ENCODE peak calls at places on chromosomes 1 and 21, in nine cellular contexts. P is ELR, A is HT-29, X is sciatic nerve, S is ovary, Z is dermis blood vessel endothelial cell, E is mucosa of gallbladder, T is brain microvascular endothelial cell, K is HEK293T. B is an unnamed sample.

GRCh38 chr1:174998569-174999215 is 1.1 kb upstream of the CACYBP start:
- DNase-seq in S (peak), P (peak), K (peak), T (peak), A (peak), E (peak), Z (peak), X (no peak), B (peak)

GRCh38 chr1:2322065-2322571 is 69.2 kb downstream of the MORN1 start:
- DNase-seq in X (peak), S (peak), T (peak), K (no peak), A (peak), E (peak), Z (peak), P (peak), B (peak)

GRCh38 chr1:169468982-169469381 is 16.8 kb downstream of the SLC19A2 start:
- DNase-seq in E (no peak), K (no peak), P (peak), Z (no peak), X (no peak), A (no peak), T (no peak), S (no peak), B (no peak)

GRCh38 chr1:47650205-47650604 is 212.4 kb downstream of the FOXD2 start:
- DNase-seq in Z (peak), K (no peak), S (no peak), X (peak), P (peak), T (peak), A (peak), E (peak), B (peak)

GRCh38 chr1:54594463-54594862 is 28.9 kb downstream of the FAM151A start:
- DNase-seq in T (no peak), E (no peak), K (no peak), S (no peak), A (no peak), X (no peak), Z (no peak), P (no peak), B (no peak)

GRCh38 chr1:79885101-79885500 is 878.6 kb upstream of the ADGRL4 start:
- DNase-seq in E (no peak), X (no peak), A (no peak), Z (no peak), T (no peak), P (no peak), S (no peak), K (no peak), B (no peak)

GRCh38 chr1:35715568-35716002 is 3.1 kb downstream of the C1orf216 start:
- DNase-seq in P (peak), Z (peak), A (peak), E (peak), X (peak), K (peak), T (peak), S (peak), B (peak)

GRCh38 chr1:226691257-226691656 is 47.8 kb downstream of the ITPKB start:
- DNase-seq in Z (peak), E (no peak), X (no peak), S (no peak), P (no peak), A (no peak), K (no peak), T (no peak), B (peak)

GRCh38 chr1:63405021-63405420 is 37.6 kb downstream of the ALG6 start:
- DNase-seq in S (no peak), K (no peak), X (no peak), A (peak), P (no peak), Z (no peak), E (no peak), T (no peak), B (no peak)

GRCh38 chr1:219446288-219446687 is 166.6 kb downstream of the ZC3H11B start:
- DNase-seq in S (no peak), E (no peak), A (peak), K (peak), X (no peak), T (no peak), P (no peak), Z (no peak), B (no peak)

GRCh38 chr1:15994590-15995351 is 9.3 kb upstream of the SRARP start:
- DNase-seq in P (peak), S (peak), K (peak), X (peak), E (peak), T (peak), A (peak), Z (peak), B (peak)

GRCh38 chr1:218476385-218476784 is 131.2 kb downstream of the TGFB2 start:
- DNase-seq in P (peak), Z (peak), E (no peak), T (peak), K (no peak), X (no peak), S (no peak), A (no peak), B (peak)

GRCh38 chr1:38126970-38127369 is 80.4 kb upstream of the POU3F1 start:
- DNase-seq in X (no peak), T (no peak), A (no peak), P (no peak), K (no peak), S (no peak), Z (no peak), E (no peak), B (no peak)

GRCh38 chr1:245046764-245047163 is 108.0 kb upstream of the KIF26B start:
- DNase-seq in P (no peak), X (no peak), A (no peak), Z (no peak), E (no peak), S (no peak), T (no peak), K (no peak), B (no peak)

GRCh38 chr1:208541225-208541855 is 297.2 kb upstream of the PLXNA2 start:
- DNase-seq in S (no peak), X (no peak), E (no peak), Z (no peak), K (no peak), P (peak), A (no peak), T (no peak), B (no peak)

GRCh38 chr1:59565611-59566410 is 248.9 kb upstream of the HOOK1 start:
- DNase-seq in P (peak), A (no peak), X (no peak), K (no peak), Z (no peak), E (peak), T (peak), S (no peak), B (no peak)

GRCh38 chr1:33377013-33377412 is 53.9 kb downstream of the PHC2 start:
- DNase-seq in A (peak), T (no peak), E (no peak), X (no peak), Z (no peak), P (no peak), K (no peak), S (no peak), B (no peak)

GRCh38 chr21:38756746-38757145 is 49.0 kb upstream of the ETS2 start:
- DNase-seq in X (no peak), E (no peak), A (no peak), T (peak), Z (no peak), P (peak), K (no peak), S (no peak), B (no peak)

GRCh38 chr1:244239261-244239770 is 188.2 kb downstream of the ZBTB18 start:
- DNase-seq in E (no peak), T (no peak), A (no peak), X (no peak), K (no peak), Z (no peak), S (no peak), P (no peak), B (peak)

GRCh38 chr1:156860113-156860638 is 489 bp upstream of the NTRK1 start:
- DNase-seq in T (peak), K (peak), Z (peak), S (no peak), E (peak), X (peak), P (peak), A (no peak), B (peak)

GRCh38 chr1:111989531-111990025 is at the start of gene KCND3:
- DNase-seq in Z (peak), S (no peak), K (peak), P (peak), E (no peak), X (peak), T (no peak), A (no peak), B (no peak)

GRCh38 chr1:96538883-96539282 is 182.7 kb upstream of the PTBP2 start:
- DNase-seq in E (peak), Z (peak), T (peak), P (peak), X (no peak), S (peak), K (no peak), A (no peak), B (no peak)

GRCh38 chr1:168520052-168520751 is 23.6 kb downstream of the XCL2 start:
- DNase-seq in E (no peak), K (no peak), A (no peak), Z (no peak), T (no peak), P (no peak), S (no peak), X (no peak), B (no peak)

GRCh38 chr1:241990040-241990439 is 8.9 kb downstream of the MAP1LC3C start:
- DNase-seq in P (peak), S (peak), A (peak), T (peak), X (peak), Z (peak), E (peak), K (peak), B (no peak)

GRCh38 chr1:31182352-31182751 is 57.3 kb downstream of the NKAIN1 start:
- DNase-seq in P (peak), A (peak), Z (peak), E (peak), S (peak), K (peak), X (peak), T (peak), B (peak)

GRCh38 chr21:32412162-32412997 is at the start of gene EVA1C:
- DNase-seq in X (peak), E (peak), Z (peak), S (peak), K (peak), P (peak), A (peak), T (no peak), B (peak)